ENCODE peak calls at places on chromosome 10, in six cellular contexts. One of them, this sample, is unnamed.

GRCh38 chr10:94963901-94964300 is 25.4 kb downstream of the CYP2C9 start:
- DNase-seq in K562: no peak
- DNase-seq in GM12878: no peak
- DNase-seq in HepG2: peak; percentile 45
- DNase-seq in SK-N-SH: peak; percentile 7
- DNase-seq in GM12892: no peak
- DNase-seq in this sample: no peak

GRCh38 chr10:266974-267425 is 131.7 kb downstream of the ZMYND11 start:
- DNase-seq in K562: no peak
- DNase-seq in GM12878: peak; percentile 23
- DNase-seq in HepG2: no peak
- DNase-seq in SK-N-SH: peak; percentile 43
- DNase-seq in GM12892: no peak
- DNase-seq in this sample: no peak

GRCh38 chr10:114638874-114639625 is 19.0 kb downstream of the ABLIM1 start:
- DNase-seq in K562: no peak
- DNase-seq in GM12878: peak; percentile 27
- DNase-seq in HepG2: no peak
- DNase-seq in SK-N-SH: no peak
- DNase-seq in GM12892: no peak
- DNase-seq in this sample: no peak

GRCh38 chr10:129400426-129400825 is 66.6 kb upstream of the MGMT start:
- DNase-seq in K562: no peak
- DNase-seq in GM12878: no peak
- DNase-seq in HepG2: no peak
- DNase-seq in SK-N-SH: no peak
- DNase-seq in GM12892: no peak
- DNase-seq in this sample: no peak

GRCh38 chr10:114507449-114507848 is 103.1 kb upstream of the AFAP1L2 start:
- DNase-seq in K562: no peak
- DNase-seq in GM12878: no peak
- DNase-seq in HepG2: no peak
- DNase-seq in SK-N-SH: no peak
- DNase-seq in GM12892: no peak
- DNase-seq in this sample: no peak

GRCh38 chr10:75136346-75136745 is 24.9 kb downstream of the SAMD8 start:
- DNase-seq in K562: no peak
- DNase-seq in GM12878: no peak
- DNase-seq in HepG2: peak; percentile 44
- DNase-seq in SK-N-SH: no peak
- DNase-seq in GM12892: no peak
- DNase-seq in this sample: no peak

GRCh38 chr10:69861251-69862240 is 59.8 kb downstream of the COL13A1 start:
- DNase-seq in K562: no peak
- DNase-seq in GM12878: no peak
- DNase-seq in HepG2: peak; percentile 34
- DNase-seq in SK-N-SH: no peak
- DNase-seq in GM12892: no peak
- DNase-seq in this sample: no peak

GRCh38 chr10:1272079-1272478 is 215.9 kb downstream of the WDR37 start:
- DNase-seq in K562: no peak
- DNase-seq in GM12878: no peak
- DNase-seq in HepG2: no peak
- DNase-seq in SK-N-SH: peak; percentile 94
- DNase-seq in GM12892: no peak
- DNase-seq in this sample: no peak

GRCh38 chr10:31404640-31405039 is 85.6 kb downstream of the ZEB1 start:
- DNase-seq in K562: peak; percentile 11
- DNase-seq in GM12878: no peak
- DNase-seq in HepG2: peak; percentile 54
- DNase-seq in SK-N-SH: peak; percentile 9
- DNase-seq in GM12892: no peak
- DNase-seq in this sample: no peak

GRCh38 chr10:11610855-11611247 is 599 bp downstream of the USP6NL start:
- DNase-seq in K562: peak; percentile 37
- DNase-seq in GM12878: no peak
- DNase-seq in HepG2: no peak
- DNase-seq in SK-N-SH: no peak
- DNase-seq in GM12892: no peak
- DNase-seq in this sample: no peak

GRCh38 chr10:132468201-132468600 is 69.4 kb upstream of the INPP5A start:
- DNase-seq in K562: no peak
- DNase-seq in GM12878: no peak
- DNase-seq in HepG2: no peak
- DNase-seq in SK-N-SH: no peak
- DNase-seq in GM12892: no peak
- DNase-seq in this sample: no peak

GRCh38 chr10:65843203-65843602 is 1082.6 kb upstream of the LRRTM3 start:
- DNase-seq in K562: no peak
- DNase-seq in GM12878: no peak
- DNase-seq in HepG2: no peak
- DNase-seq in SK-N-SH: no peak
- DNase-seq in GM12892: no peak
- DNase-seq in this sample: no peak

GRCh38 chr10:58516118-58516517 is 3.4 kb downstream of the BICC1 start:
- DNase-seq in K562: no peak
- DNase-seq in GM12878: no peak
- DNase-seq in HepG2: no peak
- DNase-seq in SK-N-SH: no peak
- DNase-seq in GM12892: no peak
- DNase-seq in this sample: no peak

GRCh38 chr10:62244785-62245595 is 23.7 kb downstream of the RTKN2 start:
- DNase-seq in K562: peak; percentile 40
- DNase-seq in GM12878: peak; percentile 75
- DNase-seq in HepG2: peak; percentile 67
- DNase-seq in SK-N-SH: peak; percentile 30
- DNase-seq in GM12892: no peak
- DNase-seq in this sample: no peak

GRCh38 chr10:24465899-24466615 is 257.1 kb downstream of the KIAA1217 start:
- DNase-seq in K562: no peak
- DNase-seq in GM12878: peak; percentile 45
- DNase-seq in HepG2: peak; percentile 92
- DNase-seq in SK-N-SH: no peak
- DNase-seq in GM12892: no peak
- DNase-seq in this sample: no peak

GRCh38 chr10:75401569-75402485 is at the start of gene ZNF503:
- DNase-seq in K562: peak; percentile 71
- DNase-seq in GM12878: peak; percentile 27
- DNase-seq in HepG2: peak; percentile 98
- DNase-seq in SK-N-SH: peak; percentile 95
- DNase-seq in GM12892: peak; percentile 48
- DNase-seq in this sample: peak; percentile 44

GRCh38 chr10:50788951-50789904 is 49.5 kb downstream of the ASAH2B start:
- DNase-seq in K562: peak; percentile 42
- DNase-seq in GM12878: no peak
- DNase-seq in HepG2: peak; percentile 55
- DNase-seq in SK-N-SH: peak; percentile 24
- DNase-seq in GM12892: no peak
- DNase-seq in this sample: no peak

GRCh38 chr10:115503546-115503945 is 410.4 kb downstream of the ATRNL1 start:
- DNase-seq in K562: no peak
- DNase-seq in GM12878: no peak
- DNase-seq in HepG2: no peak
- DNase-seq in SK-N-SH: no peak
- DNase-seq in GM12892: no peak
- DNase-seq in this sample: no peak

GRCh38 chr10:117132751-117133231 is 5.3 kb downstream of the VAX1 start:
- DNase-seq in K562: no peak
- DNase-seq in GM12878: no peak
- DNase-seq in HepG2: no peak
- DNase-seq in SK-N-SH: peak; percentile 50
- DNase-seq in GM12892: no peak
- DNase-seq in this sample: no peak

GRCh38 chr10:71598673-71599072 is 120.9 kb downstream of the C10orf105 start:
- DNase-seq in K562: no peak
- DNase-seq in GM12878: no peak
- DNase-seq in HepG2: no peak
- DNase-seq in SK-N-SH: no peak
- DNase-seq in GM12892: no peak
- DNase-seq in this sample: no peak

GRCh38 chr10:93921338-93921737 is 27.6 kb downstream of the SLC35G1 start:
- DNase-seq in K562: no peak
- DNase-seq in GM12878: no peak
- DNase-seq in HepG2: no peak
- DNase-seq in SK-N-SH: peak; percentile 5
- DNase-seq in GM12892: no peak
- DNase-seq in this sample: no peak

GRCh38 chr10:7436490-7437100 is 25.8 kb upstream of the SFMBT2 start:
- DNase-seq in K562: no peak
- DNase-seq in GM12878: no peak
- DNase-seq in HepG2: no peak
- DNase-seq in SK-N-SH: no peak
- DNase-seq in GM12892: no peak
- DNase-seq in this sample: no peak

GRCh38 chr10:6002809-6003500 is 25.6 kb upstream of the IL15RA start:
- DNase-seq in K562: no peak
- DNase-seq in GM12878: no peak
- DNase-seq in HepG2: no peak
- DNase-seq in SK-N-SH: no peak
- DNase-seq in GM12892: no peak
- DNase-seq in this sample: no peak
- TF ChIP-seq TAF1 in K562: no peak
- TF ChIP-seq TAF1 in GM12878: no peak
- TF ChIP-seq TAF1 in HepG2: no peak
- TF ChIP-seq TAF1 in SK-N-SH: no peak
- TF ChIP-seq TAF1 in GM12892: no peak
- TF ChIP-seq TAF1 in this sample: no peak

GRCh38 chr10:76738991-76739390 is 898.6 kb downstream of the KCNMA1 start:
- DNase-seq in K562: no peak
- DNase-seq in GM12878: no peak
- DNase-seq in HepG2: no peak
- DNase-seq in SK-N-SH: no peak
- DNase-seq in GM12892: no peak
- DNase-seq in this sample: no peak

DNA sequence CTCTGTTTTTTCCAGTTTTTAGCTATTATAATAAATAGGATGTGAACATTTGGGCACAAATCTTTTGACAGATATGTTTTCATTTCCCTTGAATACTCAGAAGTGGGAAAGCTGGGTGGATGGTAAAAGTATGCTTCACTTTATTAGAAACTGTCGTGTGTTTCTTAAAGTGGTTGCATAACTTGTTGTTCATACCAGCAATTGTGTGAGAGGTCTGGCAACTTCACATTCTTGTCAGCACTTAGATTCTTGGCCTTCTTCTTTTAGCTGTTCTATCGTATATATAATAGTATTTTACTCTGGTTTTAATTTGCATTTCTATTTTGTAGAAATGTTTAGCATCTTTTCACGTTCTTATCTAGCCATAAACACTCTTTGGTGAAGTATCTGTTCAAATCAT is 894.4 kb downstream of the KCNMA1 start:
- DNase-seq in K562: no peak
- DNase-seq in GM12878: no peak
- DNase-seq in HepG2: no peak
- DNase-seq in SK-N-SH: no peak
- DNase-seq in GM12892: no peak
- DNase-seq in this sample: no peak
- TF ChIP-seq POLR2AphosphoS5 in K562: no peak
- TF ChIP-seq POLR2AphosphoS5 in GM12878: no peak
- TF ChIP-seq POLR2AphosphoS5 in HepG2: no peak
- TF ChIP-seq POLR2AphosphoS5 in SK-N-SH: no peak
- TF ChIP-seq POLR2AphosphoS5 in GM12892: no peak
- TF ChIP-seq POLR2AphosphoS5 in this sample: no peak

GRCh38 chr10:97500297-97500575 is 1.5 kb downstream of the UBTD1 start:
- DNase-seq in K562: no peak
- DNase-seq in GM12878: no peak
- DNase-seq in HepG2: no peak
- DNase-seq in SK-N-SH: no peak
- DNase-seq in GM12892: no peak
- DNase-seq in this sample: no peak

GRCh38 chr10:97497572-97498075 is 598 bp downstream of the MMS19 start:
- DNase-seq in K562: peak; percentile 81
- DNase-seq in GM12878: peak; percentile 46
- DNase-seq in HepG2: peak; percentile 69
- DNase-seq in SK-N-SH: peak; percentile 81
- DNase-seq in GM12892: peak; percentile 70
- DNase-seq in this sample: peak; percentile 70

GRCh38 chr10:97498076-97498840 is at the start of gene MMS19:
- DNase-seq in K562: peak; percentile 97
- DNase-seq in GM12878: peak; percentile 77
- DNase-seq in HepG2: peak; percentile 93
- DNase-seq in SK-N-SH: peak; percentile 99
- DNase-seq in GM12892: peak; percentile 99
- DNase-seq in this sample: peak; percentile 99

GRCh38 chr10:97499561-97500296 is 1.0 kb downstream of the UBTD1 start:
- DNase-seq in K562: no peak
- DNase-seq in GM12878: no peak
- DNase-seq in HepG2: no peak
- DNase-seq in SK-N-SH: peak; percentile 39
- DNase-seq in GM12892: no peak
- DNase-seq in this sample: no peak

DNA sequence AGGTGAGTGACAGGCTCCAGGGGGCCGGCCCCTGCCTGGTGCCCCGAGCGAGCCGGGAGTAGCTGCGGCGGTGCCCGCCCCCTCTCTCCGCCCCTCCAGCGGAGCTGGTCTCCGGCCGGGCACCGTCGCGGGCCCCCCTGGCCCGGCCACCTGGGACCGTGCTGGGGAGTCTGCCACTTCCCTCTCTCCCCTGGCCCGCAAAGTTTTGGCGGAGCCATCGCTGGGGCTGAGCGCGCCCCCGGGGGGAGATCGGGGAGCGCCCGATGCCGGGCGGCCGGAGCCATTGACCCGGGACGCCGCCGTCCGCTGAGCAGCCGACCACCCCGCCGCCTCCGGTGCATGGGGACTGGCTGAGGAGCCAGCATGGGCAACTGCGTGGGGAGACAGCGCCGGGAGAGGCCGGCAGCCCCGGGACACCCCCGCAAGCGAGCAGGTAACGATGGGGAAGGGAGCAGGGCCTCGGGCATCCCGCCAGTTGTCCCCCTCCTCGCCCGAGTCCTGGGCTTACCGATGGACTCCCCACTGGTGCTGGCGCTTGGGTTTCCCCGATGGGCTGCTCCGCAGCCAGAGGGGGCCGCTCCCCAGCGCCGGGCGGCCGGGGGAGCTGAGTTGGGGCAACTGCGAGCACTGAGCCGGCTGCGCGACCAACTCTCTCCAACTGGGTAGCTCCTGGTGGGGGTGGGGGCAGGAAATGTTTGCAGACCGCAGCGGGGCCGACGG is at the start of gene UBTD1:
- DNase-seq in K562: peak; percentile 17
- DNase-seq in GM12878: no peak
- DNase-seq in HepG2: peak; percentile 19
- DNase-seq in SK-N-SH: peak; percentile 75
- DNase-seq in GM12892: no peak
- DNase-seq in this sample: no peak
- TF ChIP-seq TAF1 in K562: no peak
- TF ChIP-seq TAF1 in GM12878: no peak
- TF ChIP-seq TAF1 in HepG2: no peak
- TF ChIP-seq TAF1 in SK-N-SH: peak; percentile 15
- TF ChIP-seq TAF1 in GM12892: no peak
- TF ChIP-seq TAF1 in this sample: no peak

DNA sequence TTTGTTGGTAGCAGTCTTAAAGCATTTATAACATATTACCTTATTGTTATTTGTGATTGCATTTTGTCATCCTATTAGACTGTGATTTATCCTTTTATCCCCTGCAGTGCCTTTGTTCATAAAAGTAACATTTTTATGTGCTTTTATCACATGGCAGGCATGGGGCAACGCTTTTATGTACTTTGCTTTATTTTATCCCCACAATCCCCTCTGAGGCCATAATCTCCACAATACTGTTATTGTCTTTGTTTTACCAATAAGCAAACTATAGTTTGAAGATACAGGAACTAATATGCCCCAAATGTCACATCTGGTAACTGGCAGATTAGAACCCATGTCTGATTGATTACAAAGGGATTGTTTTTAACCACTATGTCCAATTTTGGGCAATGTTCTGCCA is 613.5 kb downstream of the REEP3 start:
- DNase-seq in K562: no peak
- DNase-seq in GM12878: no peak
- DNase-seq in HepG2: no peak
- DNase-seq in SK-N-SH: no peak
- DNase-seq in GM12892: no peak
- DNase-seq in this sample: no peak
- TF ChIP-seq POLR2AphosphoS5 in K562: no peak
- TF ChIP-seq POLR2AphosphoS5 in GM12878: no peak
- TF ChIP-seq POLR2AphosphoS5 in HepG2: no peak
- TF ChIP-seq POLR2AphosphoS5 in SK-N-SH: no peak
- TF ChIP-seq POLR2AphosphoS5 in GM12892: no peak
- TF ChIP-seq POLR2AphosphoS5 in this sample: no peak

This sample was measured in GM12891.